ENCODE peak calls at places on chromosome 17, in seven cellular contexts. One of them, this sample, is unnamed.

GRCh38 chr17:82458885-82459424 is 414 bp downstream of the NARF start:
- DNase-seq in aorta: peak
- DNase-seq in GM04504: no peak
- DNase-seq in WERI-Rb-1: no peak
- DNase-seq in stimulated activated naive B cell treated with anti-CD40 and anti-IgM and Interleukin-4, amounts not matched to agents 10 μg/mL and 1 μg/mL and 100 μg/mL, for 72 hours: no peak
- DNase-seq in lung microvascular endothelial cell: peak
- DNase-seq in CD4-positive, CD25-positive, alpha-beta regulatory T cell: peak
- DNase-seq in this sample: no peak

GRCh38 chr17:10702574-10702973 is 5.2 kb downstream of the ADPRM start:
- DNase-seq in GM04504: no peak
- DNase-seq in lung microvascular endothelial cell: peak
- DNase-seq in WERI-Rb-1: no peak
- DNase-seq in aorta: no peak
- DNase-seq in CD4-positive, CD25-positive, alpha-beta regulatory T cell: no peak
- DNase-seq in stimulated activated naive B cell treated with anti-CD40 and anti-IgM and Interleukin-4, amounts not matched to agents 10 μg/mL and 1 μg/mL and 100 μg/mL, for 72 hours: no peak
- DNase-seq in this sample: no peak

GRCh38 chr17:29612404-29613370 is 10.0 kb downstream of the CORO6 start:
- DNase-seq in lung microvascular endothelial cell: no peak
- DNase-seq in GM04504: no peak
- DNase-seq in stimulated activated naive B cell treated with anti-CD40 and anti-IgM and Interleukin-4, amounts not matched to agents 10 μg/mL and 1 μg/mL and 100 μg/mL, for 72 hours: no peak
- DNase-seq in aorta: no peak
- DNase-seq in CD4-positive, CD25-positive, alpha-beta regulatory T cell: no peak
- DNase-seq in WERI-Rb-1: no peak
- DNase-seq in this sample: no peak

GRCh38 chr17:58564971-58565370 is 50.5 kb upstream of the MTMR4 start:
- DNase-seq in CD4-positive, CD25-positive, alpha-beta regulatory T cell: no peak
- DNase-seq in aorta: no peak
- DNase-seq in WERI-Rb-1: no peak
- DNase-seq in GM04504: no peak
- DNase-seq in lung microvascular endothelial cell: no peak
- DNase-seq in stimulated activated naive B cell treated with anti-CD40 and anti-IgM and Interleukin-4, amounts not matched to agents 10 μg/mL and 1 μg/mL and 100 μg/mL, for 72 hours: no peak
- DNase-seq in this sample: no peak

GRCh38 chr17:41965694-41966375 is 760 bp upstream of the CNP start:
- DNase-seq in CD4-positive, CD25-positive, alpha-beta regulatory T cell: peak
- DNase-seq in WERI-Rb-1: peak
- DNase-seq in stimulated activated naive B cell treated with anti-CD40 and anti-IgM and Interleukin-4, amounts not matched to agents 10 μg/mL and 1 μg/mL and 100 μg/mL, for 72 hours: peak
- DNase-seq in lung microvascular endothelial cell: peak
- DNase-seq in GM04504: no peak
- DNase-seq in aorta: peak
- DNase-seq in this sample: no peak

GRCh38 chr17:63550816-63551639 is 751 bp downstream of the DCAF7 start:
- DNase-seq in CD4-positive, CD25-positive, alpha-beta regulatory T cell: peak
- DNase-seq in aorta: no peak
- DNase-seq in lung microvascular endothelial cell: peak
- DNase-seq in stimulated activated naive B cell treated with anti-CD40 and anti-IgM and Interleukin-4, amounts not matched to agents 10 μg/mL and 1 μg/mL and 100 μg/mL, for 72 hours: no peak
- DNase-seq in WERI-Rb-1: peak
- DNase-seq in GM04504: no peak
- DNase-seq in this sample: no peak

GRCh38 chr17:29048440-29049360 is 5.8 kb downstream of the PIPOX start:
- DNase-seq in WERI-Rb-1: peak
- DNase-seq in lung microvascular endothelial cell: peak
- DNase-seq in aorta: no peak
- DNase-seq in GM04504: no peak
- DNase-seq in stimulated activated naive B cell treated with anti-CD40 and anti-IgM and Interleukin-4, amounts not matched to agents 10 μg/mL and 1 μg/mL and 100 μg/mL, for 72 hours: no peak
- DNase-seq in CD4-positive, CD25-positive, alpha-beta regulatory T cell: no peak
- DNase-seq in this sample: no peak

GRCh38 chr17:57548421-57549385 is 196.4 kb downstream of the CCDC182 start:
- DNase-seq in aorta: no peak
- DNase-seq in CD4-positive, CD25-positive, alpha-beta regulatory T cell: no peak
- DNase-seq in GM04504: no peak
- DNase-seq in stimulated activated naive B cell treated with anti-CD40 and anti-IgM and Interleukin-4, amounts not matched to agents 10 μg/mL and 1 μg/mL and 100 μg/mL, for 72 hours: no peak
- DNase-seq in lung microvascular endothelial cell: no peak
- DNase-seq in WERI-Rb-1: peak
- DNase-seq in this sample: peak

GRCh38 chr17:59542960-59543635 is 22.3 kb upstream of the DHX40 start:
- DNase-seq in GM04504: no peak
- DNase-seq in aorta: no peak
- DNase-seq in WERI-Rb-1: no peak
- DNase-seq in CD4-positive, CD25-positive, alpha-beta regulatory T cell: no peak
- DNase-seq in lung microvascular endothelial cell: no peak
- DNase-seq in stimulated activated naive B cell treated with anti-CD40 and anti-IgM and Interleukin-4, amounts not matched to agents 10 μg/mL and 1 μg/mL and 100 μg/mL, for 72 hours: no peak
- DNase-seq in this sample: no peak

This sample was measured in H4.